ENCODE peak calls at places on chromosomes 1 and 21, in six cellular contexts. One of them, this sample, is unnamed. For H3K4me1 and H3K9me3, the result is how much of the 10 kb centered on the place peaks cover.

GRCh38 chr1:33274446-33274845 is 18.2 kb downstream of the ZNF362 start:
- DNase-seq in A549: no peak
- DNase-seq in mucosa of descending colon: no peak
- DNase-seq in cardiac muscle cell: no peak
- DNase-seq in hepatocyte: no peak
- DNase-seq in upper lobe of right lung: peak
- DNase-seq in this sample: no peak

GRCh38 chr1:35062518-35063196 is 16.5 kb upstream of the ZMYM1 start:
- DNase-seq in A549: no peak
- DNase-seq in mucosa of descending colon: no peak
- DNase-seq in cardiac muscle cell: no peak
- DNase-seq in hepatocyte: no peak
- DNase-seq in upper lobe of right lung: no peak
- DNase-seq in this sample: no peak

GRCh38 chr1:247367786-247368342 is 36.2 kb upstream of the ZNF496 start:
- DNase-seq in A549: no peak
- DNase-seq in mucosa of descending colon: no peak
- DNase-seq in cardiac muscle cell: no peak
- DNase-seq in hepatocyte: no peak
- DNase-seq in upper lobe of right lung: no peak
- DNase-seq in this sample: no peak

GRCh38 chr1:110164951-110165350 is 14.7 kb downstream of the SLC6A17 start:
- DNase-seq in A549: no peak
- DNase-seq in mucosa of descending colon: no peak
- DNase-seq in cardiac muscle cell: no peak
- DNase-seq in hepatocyte: no peak
- DNase-seq in upper lobe of right lung: no peak
- DNase-seq in this sample: no peak

GRCh38 chr1:68112835-68113243 is 62.4 kb upstream of the DIRAS3 start:
- DNase-seq in A549: peak
- DNase-seq in mucosa of descending colon: no peak
- DNase-seq in cardiac muscle cell: no peak
- DNase-seq in hepatocyte: no peak
- DNase-seq in upper lobe of right lung: no peak
- DNase-seq in this sample: no peak

GRCh38 chr21:38308010-38308784 is 51.4 kb downstream of the KCNJ15 start:
- DNase-seq in A549: no peak
- DNase-seq in mucosa of descending colon: no peak
- DNase-seq in cardiac muscle cell: no peak
- DNase-seq in hepatocyte: no peak
- DNase-seq in upper lobe of right lung: no peak
- DNase-seq in this sample: no peak

GRCh38 chr1:101236546-101237228 is at the start of gene S1PR1:
- DNase-seq in A549: no peak
- DNase-seq in mucosa of descending colon: peak
- DNase-seq in cardiac muscle cell: peak
- DNase-seq in hepatocyte: peak
- DNase-seq in upper lobe of right lung: peak
- DNase-seq in this sample: no peak

GRCh38 chr1:208159542-208160258 is 84.5 kb downstream of the PLXNA2 start:
- DNase-seq in A549: no peak
- DNase-seq in mucosa of descending colon: no peak
- DNase-seq in cardiac muscle cell: peak
- DNase-seq in hepatocyte: peak
- DNase-seq in upper lobe of right lung: no peak
- DNase-seq in this sample: no peak

GRCh38 chr1:109761227-109762038 is 2.3 kb downstream of the EPS8L3 start:
- DNase-seq in A549: no peak
- DNase-seq in mucosa of descending colon: no peak
- DNase-seq in cardiac muscle cell: peak
- DNase-seq in hepatocyte: no peak
- DNase-seq in upper lobe of right lung: peak
- DNase-seq in this sample: no peak

GRCh38 chr1:41851589-41851988 is 67.1 kb downstream of the HIVEP3 start:
- DNase-seq in A549: no peak
- DNase-seq in mucosa of descending colon: no peak
- DNase-seq in cardiac muscle cell: no peak
- DNase-seq in hepatocyte: no peak
- DNase-seq in upper lobe of right lung: no peak
- DNase-seq in this sample: no peak

GRCh38 chr1:153886127-153886526 is 36.6 kb downstream of the GATAD2B start:
- DNase-seq in A549: no peak
- DNase-seq in mucosa of descending colon: no peak
- DNase-seq in cardiac muscle cell: no peak
- DNase-seq in hepatocyte: no peak
- DNase-seq in upper lobe of right lung: no peak
- DNase-seq in this sample: no peak

GRCh38 chr1:80417651-80418050 is 1383.1 kb upstream of the ADGRL2 start:
- DNase-seq in A549: no peak
- DNase-seq in mucosa of descending colon: no peak
- DNase-seq in cardiac muscle cell: no peak
- DNase-seq in hepatocyte: no peak
- DNase-seq in upper lobe of right lung: no peak
- DNase-seq in this sample: no peak

GRCh38 chr1:207691814-207692213 is 46.9 kb downstream of the CR1L start:
- DNase-seq in A549: no peak
- DNase-seq in mucosa of descending colon: no peak
- DNase-seq in cardiac muscle cell: no peak
- DNase-seq in hepatocyte: no peak
- DNase-seq in upper lobe of right lung: no peak
- DNase-seq in this sample: no peak

GRCh38 chr1:12279728-12280469 is 50.1 kb downstream of the VPS13D start:
- DNase-seq in A549: no peak
- DNase-seq in mucosa of descending colon: no peak
- DNase-seq in cardiac muscle cell: peak
- DNase-seq in hepatocyte: no peak
- DNase-seq in upper lobe of right lung: no peak
- DNase-seq in this sample: no peak

GRCh38 chr1:26516987-26517765 is 12.4 kb upstream of the RPS6KA1 start:
- DNase-seq in A549: no peak
- DNase-seq in mucosa of descending colon: no peak
- DNase-seq in cardiac muscle cell: no peak
- DNase-seq in hepatocyte: no peak
- DNase-seq in upper lobe of right lung: no peak
- DNase-seq in this sample: no peak

GRCh38 chr1:243420968-243421675 is 165.3 kb downstream of the SDCCAG8 start:
- DNase-seq in A549: no peak
- DNase-seq in mucosa of descending colon: no peak
- DNase-seq in cardiac muscle cell: no peak
- DNase-seq in hepatocyte: no peak
- DNase-seq in upper lobe of right lung: no peak
- DNase-seq in this sample: no peak

GRCh38 chr21:42191978-42192595 is 26.9 kb upstream of the ABCG1 start:
- DNase-seq in A549: no peak
- DNase-seq in mucosa of descending colon: no peak
- DNase-seq in cardiac muscle cell: no peak
- DNase-seq in hepatocyte: no peak
- DNase-seq in upper lobe of right lung: no peak
- DNase-seq in this sample: no peak

GRCh38 chr1:158124034-158124433 is 56.7 kb upstream of the CD1D start:
- DNase-seq in A549: no peak
- DNase-seq in mucosa of descending colon: no peak
- DNase-seq in cardiac muscle cell: no peak
- DNase-seq in hepatocyte: no peak
- DNase-seq in upper lobe of right lung: no peak
- DNase-seq in this sample: no peak

GRCh38 chr1:222095606-222096475 is 354.0 kb upstream of the DUSP10 start:
- DNase-seq in A549: peak
- DNase-seq in mucosa of descending colon: peak
- DNase-seq in cardiac muscle cell: no peak
- DNase-seq in hepatocyte: peak
- DNase-seq in upper lobe of right lung: no peak
- DNase-seq in this sample: peak

GRCh38 chr1:187626056-187626455 is 797.3 kb downstream of the PLA2G4A start:
- DNase-seq in A549: no peak
- DNase-seq in mucosa of descending colon: no peak
- DNase-seq in cardiac muscle cell: no peak
- DNase-seq in hepatocyte: peak
- DNase-seq in upper lobe of right lung: no peak
- DNase-seq in this sample: no peak

GRCh38 chr1:30661311-30661710 is 62.1 kb downstream of the MATN1 start:
- DNase-seq in A549: no peak
- DNase-seq in mucosa of descending colon: no peak
- DNase-seq in cardiac muscle cell: no peak
- DNase-seq in hepatocyte: no peak
- DNase-seq in upper lobe of right lung: peak
- DNase-seq in this sample: no peak

GRCh38 chr1:170471310-170471839 is 60.6 kb upstream of the GORAB start:
- DNase-seq in A549: no peak
- DNase-seq in mucosa of descending colon: no peak
- DNase-seq in cardiac muscle cell: no peak
- DNase-seq in hepatocyte: no peak
- DNase-seq in upper lobe of right lung: no peak
- DNase-seq in this sample: no peak

GRCh38 chr1:60577036-60577435 is 503.5 kb upstream of the C1orf87 start:
- DNase-seq in A549: no peak
- DNase-seq in mucosa of descending colon: no peak
- DNase-seq in cardiac muscle cell: no peak
- DNase-seq in hepatocyte: no peak
- DNase-seq in upper lobe of right lung: no peak
- DNase-seq in this sample: no peak

GRCh38 chr1:153627797-153628626 is at the start of gene S100A1:
- DNase-seq in A549: no peak
- DNase-seq in mucosa of descending colon: no peak
- DNase-seq in cardiac muscle cell: no peak
- DNase-seq in hepatocyte: no peak
- DNase-seq in upper lobe of right lung: no peak
- DNase-seq in this sample: no peak

GRCh38 chr21:44957901-44958451 is 18.1 kb downstream of the SLX9 start:
- DNase-seq in A549: no peak
- DNase-seq in mucosa of descending colon: no peak
- DNase-seq in cardiac muscle cell: no peak
- DNase-seq in hepatocyte: no peak
- DNase-seq in upper lobe of right lung: no peak
- DNase-seq in this sample: no peak

GRCh38 chr21:44958471-44959191 is 18.8 kb downstream of the SLX9 start:
- DNase-seq in A549: no peak
- DNase-seq in mucosa of descending colon: no peak
- DNase-seq in cardiac muscle cell: no peak
- DNase-seq in hepatocyte: peak
- DNase-seq in upper lobe of right lung: no peak
- DNase-seq in this sample: no peak

GRCh38 chr21:44957047-44957831 is 17.4 kb downstream of the SLX9 start:
- DNase-seq in A549: no peak
- DNase-seq in mucosa of descending colon: no peak
- DNase-seq in cardiac muscle cell: no peak
- DNase-seq in hepatocyte: no peak
- DNase-seq in upper lobe of right lung: no peak
- DNase-seq in this sample: no peak

GRCh38 chr21:44960141-44961092 is 20.6 kb downstream of the SLX9 start:
- DNase-seq in A549: no peak
- DNase-seq in mucosa of descending colon: no peak
- DNase-seq in cardiac muscle cell: no peak
- DNase-seq in hepatocyte: no peak
- DNase-seq in upper lobe of right lung: no peak
- DNase-seq in this sample: no peak

DNA sequence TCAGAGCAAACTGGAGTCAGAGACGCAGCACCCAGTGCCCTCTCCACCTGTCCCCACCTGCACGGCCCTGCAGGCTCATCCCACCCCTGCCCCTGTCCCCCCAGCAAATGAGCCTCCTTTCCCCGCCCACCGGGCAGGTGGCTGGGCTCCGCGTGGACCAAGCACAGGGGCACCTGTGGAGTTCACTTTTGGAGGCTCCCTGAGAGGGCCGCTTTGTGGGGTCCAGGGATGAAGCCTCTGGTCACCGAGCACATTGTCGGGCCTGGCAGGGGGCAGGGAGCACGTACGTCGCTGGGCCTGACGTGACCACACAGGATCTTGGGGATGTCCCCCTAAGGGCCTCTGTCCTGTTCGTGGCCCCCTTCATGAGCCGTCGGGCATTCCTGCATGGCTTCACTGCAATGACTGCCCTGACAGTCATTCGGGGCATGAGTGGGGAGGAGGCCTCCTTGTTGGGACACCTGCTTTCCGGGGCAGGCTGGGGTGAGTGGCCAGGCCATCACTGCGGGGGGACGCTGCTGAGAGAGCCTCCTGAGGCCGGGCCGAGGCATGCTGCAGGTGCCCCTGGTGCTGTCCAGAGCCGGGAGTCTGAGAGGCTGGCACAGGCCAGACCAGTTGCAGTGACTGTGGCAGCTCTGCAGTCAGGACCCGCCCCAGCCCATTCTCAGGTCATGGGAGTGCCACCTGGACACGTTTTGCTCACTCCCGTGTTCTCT is 19.7 kb downstream of the SLX9 start:
- DNase-seq in A549: no peak
- DNase-seq in mucosa of descending colon: no peak
- DNase-seq in cardiac muscle cell: no peak
- DNase-seq in hepatocyte: no peak
- DNase-seq in upper lobe of right lung: no peak
- DNase-seq in this sample: no peak
- H3K4me1 ChIP-seq in A549: under half
- H3K4me1 ChIP-seq in mucosa of descending colon: under half
- H3K4me1 ChIP-seq in cardiac muscle cell: under half
- H3K4me1 ChIP-seq in hepatocyte: under half
- H3K4me1 ChIP-seq in upper lobe of right lung: under half
- H3K4me1 ChIP-seq in this sample: under half

GRCh38 chr1:52424238-52424637 is 19.8 kb downstream of the PRPF38A start:
- DNase-seq in A549: no peak
- DNase-seq in mucosa of descending colon: no peak
- DNase-seq in cardiac muscle cell: peak
- DNase-seq in hepatocyte: no peak
- DNase-seq in upper lobe of right lung: no peak
- DNase-seq in this sample: no peak
- H3K4me3 ChIP-seq in A549: no peak
- H3K4me3 ChIP-seq in mucosa of descending colon: no peak
- H3K4me3 ChIP-seq in cardiac muscle cell: no peak
- H3K4me3 ChIP-seq in hepatocyte: no peak
- H3K4me3 ChIP-seq in upper lobe of right lung: no peak
- H3K4me3 ChIP-seq in this sample: no peak

GRCh38 chr1:162304736-162305135 is 71.9 kb downstream of the SPATA46 start:
- DNase-seq in A549: no peak
- DNase-seq in mucosa of descending colon: no peak
- DNase-seq in cardiac muscle cell: no peak
- DNase-seq in hepatocyte: no peak
- DNase-seq in upper lobe of right lung: no peak
- DNase-seq in this sample: no peak
- H3K9me3 ChIP-seq in A549: under half
- H3K9me3 ChIP-seq in mucosa of descending colon: under half
- H3K9me3 ChIP-seq in cardiac muscle cell: under half
- H3K9me3 ChIP-seq in hepatocyte: under half
- H3K9me3 ChIP-seq in upper lobe of right lung: under half
- H3K9me3 ChIP-seq in this sample: under half

DNA sequence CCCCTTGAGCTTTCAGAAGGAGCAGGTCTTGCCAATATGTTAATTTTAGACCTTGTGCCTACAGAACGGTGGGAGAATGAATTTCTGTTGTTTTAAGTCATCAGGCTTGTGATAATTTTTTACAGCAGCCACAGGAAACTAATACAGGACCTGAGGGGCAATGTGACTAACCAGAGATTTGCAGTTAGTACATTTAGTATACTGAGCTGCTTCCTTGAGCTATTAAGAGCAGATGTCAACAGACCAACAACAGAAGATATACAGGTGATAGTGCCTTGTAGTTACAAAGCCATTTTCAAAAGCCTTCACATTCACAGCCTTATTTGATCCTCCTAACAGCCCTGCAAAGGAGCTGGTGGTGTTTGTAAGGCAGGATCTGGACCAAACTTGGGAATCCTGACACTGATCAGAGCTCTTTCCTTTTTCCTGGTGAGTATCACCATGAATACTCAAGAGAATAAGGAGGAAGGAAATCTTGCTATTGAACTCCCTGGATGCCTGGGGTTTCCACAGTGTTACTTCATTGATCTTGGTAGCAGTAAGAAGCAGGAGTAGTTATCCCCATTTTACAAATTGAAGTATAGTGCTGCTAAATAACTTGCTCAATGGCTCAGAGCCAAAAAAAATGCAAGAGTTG is 4.7 kb upstream of the SLAMF1 start:
- DNase-seq in A549: no peak
- DNase-seq in mucosa of descending colon: no peak
- DNase-seq in cardiac muscle cell: no peak
- DNase-seq in hepatocyte: no peak
- DNase-seq in upper lobe of right lung: no peak
- DNase-seq in this sample: no peak
- H3K4me1 ChIP-seq in A549: under half
- H3K4me1 ChIP-seq in mucosa of descending colon: under half
- H3K4me1 ChIP-seq in cardiac muscle cell: under half
- H3K4me1 ChIP-seq in hepatocyte: under half
- H3K4me1 ChIP-seq in upper lobe of right lung: under half
- H3K4me1 ChIP-seq in this sample: under half